ENCODE peak calls at places on chromosomes 6 and 20, in four cellular contexts. One of them, this sample, is unnamed.

GRCh38 chr6:49676671-49677281 is 36.6 kb downstream of the CRISP2 start:
- DNase-seq in HepG2: no peak
- DNase-seq in GM12878: no peak
- DNase-seq in K562: no peak
- DNase-seq in this sample: no peak

GRCh38 chr20:32387262-32387661 is 29.1 kb downstream of the ASXL1 start:
- DNase-seq in HepG2: no peak
- DNase-seq in GM12878: no peak
- DNase-seq in K562: no peak
- DNase-seq in this sample: no peak

GRCh38 chr20:60497298-60497697 is 539.1 kb downstream of the CDH26 start:
- DNase-seq in HepG2: no peak
- DNase-seq in GM12878: no peak
- DNase-seq in K562: no peak
- DNase-seq in this sample: no peak

GRCh38 chr20:58228484-58229197 is at the start of gene ANKRD60:
- DNase-seq in HepG2: no peak
- DNase-seq in GM12878: no peak
- DNase-seq in K562: peak
- DNase-seq in this sample: no peak

GRCh38 chr6:82616386-82617028 is 252.9 kb downstream of the TPBG start:
- DNase-seq in HepG2: no peak
- DNase-seq in GM12878: no peak
- DNase-seq in K562: no peak
- DNase-seq in this sample: peak

GRCh38 chr20:47774081-47774777 is 11.1 kb downstream of the SULF2 start:
- DNase-seq in HepG2: no peak
- DNase-seq in GM12878: no peak
- DNase-seq in K562: no peak
- DNase-seq in this sample: no peak

GRCh38 chr6:85673198-85674139 is 30.8 kb upstream of the SYNCRIP start:
- DNase-seq in HepG2: no peak
- DNase-seq in GM12878: no peak
- DNase-seq in K562: no peak
- DNase-seq in this sample: no peak

GRCh38 chr6:135088818-135089809 is 34.5 kb upstream of the HBS1L start:
- DNase-seq in HepG2: peak
- DNase-seq in GM12878: peak
- DNase-seq in K562: peak
- DNase-seq in this sample: peak

GRCh38 chr20:62876826-62877728 is 15.5 kb upstream of the TCFL5 start:
- DNase-seq in HepG2: no peak
- DNase-seq in GM12878: no peak
- DNase-seq in K562: no peak
- DNase-seq in this sample: no peak

GRCh38 chr6:28263946-28264345 is 3.0 kb upstream of the ZSCAN26 start:
- DNase-seq in HepG2: no peak
- DNase-seq in GM12878: no peak
- DNase-seq in K562: no peak
- DNase-seq in this sample: no peak

GRCh38 chr20:64257107-64257757 is 1.7 kb downstream of the PCMTD2 start:
- DNase-seq in HepG2: no peak
- DNase-seq in GM12878: no peak
- DNase-seq in K562: no peak
- DNase-seq in this sample: no peak

GRCh38 chr6:48933136-48933535 is 529.9 kb downstream of the MMUT start:
- DNase-seq in HepG2: no peak
- DNase-seq in GM12878: no peak
- DNase-seq in K562: no peak
- DNase-seq in this sample: no peak

GRCh38 chr6:15907914-15908518 is 220.9 kb upstream of the MYLIP start:
- DNase-seq in HepG2: no peak
- DNase-seq in GM12878: no peak
- DNase-seq in K562: peak
- DNase-seq in this sample: no peak

GRCh38 chr6:133646021-133646682 is 242.8 kb upstream of the TCF21 start:
- DNase-seq in HepG2: no peak
- DNase-seq in GM12878: no peak
- DNase-seq in K562: no peak
- DNase-seq in this sample: no peak

DNA sequence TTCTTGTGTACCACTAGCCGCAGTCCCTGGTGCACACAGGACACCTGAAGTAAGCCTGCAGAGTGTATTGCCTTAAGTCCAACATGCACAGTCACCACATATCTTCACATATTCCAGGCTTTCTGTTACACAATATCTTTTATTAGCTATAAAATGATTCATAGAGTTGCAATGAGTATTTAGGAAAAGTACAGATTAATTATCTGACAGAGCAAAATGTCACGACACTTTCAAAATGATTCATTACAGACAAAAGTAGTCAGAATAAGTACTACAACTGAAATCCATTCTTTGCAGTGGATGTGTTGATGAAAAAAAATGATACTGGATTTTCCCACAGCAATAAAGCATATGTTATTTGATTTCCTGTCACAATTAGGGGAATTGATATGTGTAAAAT is 199.5 kb upstream of the ASCC3 start:
- DNase-seq in HepG2: no peak
- DNase-seq in GM12878: no peak
- DNase-seq in K562: no peak
- DNase-seq in this sample: peak
- TF ChIP-seq USF2 in HepG2: no peak
- TF ChIP-seq USF2 in GM12878: no peak
- TF ChIP-seq USF2 in K562: no peak
- TF ChIP-seq USF2 in this sample: no peak

GRCh38 chr6:47357827-47358226 is 48.1 kb upstream of the TNFRSF21 start:
- DNase-seq in HepG2: no peak
- DNase-seq in GM12878: peak
- DNase-seq in K562: no peak
- DNase-seq in this sample: no peak

GRCh38 chr6:47355496-47355895 is 45.8 kb upstream of the TNFRSF21 start:
- DNase-seq in HepG2: no peak
- DNase-seq in GM12878: no peak
- DNase-seq in K562: no peak
- DNase-seq in this sample: no peak

GRCh38 chr6:47360388-47360787 is 50.7 kb upstream of the TNFRSF21 start:
- DNase-seq in HepG2: no peak
- DNase-seq in GM12878: peak
- DNase-seq in K562: no peak
- DNase-seq in this sample: no peak

GRCh38 chr6:47362857-47363461 is 53.3 kb upstream of the TNFRSF21 start:
- DNase-seq in HepG2: peak
- DNase-seq in GM12878: no peak
- DNase-seq in K562: no peak
- DNase-seq in this sample: peak

GRCh38 chr6:47358440-47359225 is 48.9 kb upstream of the TNFRSF21 start:
- DNase-seq in HepG2: no peak
- DNase-seq in GM12878: peak
- DNase-seq in K562: no peak
- DNase-seq in this sample: no peak
- TF ChIP-seq MYC in HepG2: no peak
- TF ChIP-seq MYC in GM12878: no peak
- TF ChIP-seq MYC in K562: no peak
- TF ChIP-seq MYC in this sample: no peak

GRCh38 chr6:104713982-104714381 is 145.7 kb downstream of the HACE1 start:
- DNase-seq in HepG2: no peak
- DNase-seq in GM12878: no peak
- DNase-seq in K562: no peak
- DNase-seq in this sample: no peak

GRCh38 chr6:104716858-104717257 is 142.9 kb downstream of the HACE1 start:
- DNase-seq in HepG2: no peak
- DNase-seq in GM12878: no peak
- DNase-seq in K562: no peak
- DNase-seq in this sample: no peak

GRCh38 chr6:104714796-104715195 is 144.9 kb downstream of the HACE1 start:
- DNase-seq in HepG2: no peak
- DNase-seq in GM12878: no peak
- DNase-seq in K562: no peak
- DNase-seq in this sample: no peak

DNA sequence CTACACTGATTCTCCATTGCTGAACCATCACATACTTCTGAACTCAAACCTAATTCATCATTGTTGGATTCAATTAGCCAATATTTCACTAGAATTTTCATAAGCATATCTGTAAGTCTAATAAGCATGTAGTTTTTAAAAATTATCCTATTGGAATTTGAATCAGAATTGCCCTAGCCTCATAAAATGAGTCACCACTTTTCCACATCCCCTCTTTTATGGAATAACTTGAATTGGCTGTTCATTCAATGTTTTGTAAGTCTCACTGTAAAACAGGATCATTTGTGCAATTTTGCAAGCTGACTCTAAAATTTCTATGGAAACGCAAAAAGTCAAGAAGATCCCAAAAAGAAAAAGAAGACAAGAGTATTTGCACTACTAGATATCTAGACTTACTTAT is 141.0 kb downstream of the HACE1 start:
- DNase-seq in HepG2: no peak
- DNase-seq in GM12878: no peak
- DNase-seq in K562: no peak
- DNase-seq in this sample: no peak
- TF ChIP-seq USF2 in HepG2: no peak
- TF ChIP-seq USF2 in GM12878: no peak
- TF ChIP-seq USF2 in K562: no peak
- TF ChIP-seq USF2 in this sample: no peak

GRCh38 chr6:73028893-73029450 is 196.3 kb downstream of the KHDC1L start:
- DNase-seq in HepG2: no peak
- DNase-seq in GM12878: no peak
- DNase-seq in K562: no peak
- DNase-seq in this sample: no peak
- TF ChIP-seq MYC in HepG2: no peak
- TF ChIP-seq MYC in GM12878: no peak
- TF ChIP-seq MYC in K562: no peak
- TF ChIP-seq MYC in this sample: no peak

DNA sequence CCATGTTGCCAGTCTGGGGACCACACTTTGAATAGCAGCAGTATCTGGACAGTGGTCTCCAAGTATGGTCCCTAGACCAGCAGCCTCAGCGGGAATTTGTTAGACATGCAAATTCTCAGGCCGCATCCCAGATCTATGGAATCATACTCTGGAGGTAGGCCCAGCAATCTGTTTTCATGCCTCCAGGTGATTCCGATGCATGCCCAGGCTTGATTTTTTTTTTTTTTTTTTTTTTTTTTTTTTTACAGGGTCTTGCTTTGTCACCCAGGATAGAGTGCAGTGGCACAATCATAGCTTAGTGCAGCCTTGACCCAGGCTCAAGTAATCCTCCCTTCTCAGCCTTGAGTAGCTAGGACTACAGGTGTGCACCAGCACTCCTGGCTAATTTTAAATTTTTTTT is 682 bp upstream of the SLA2 start:
- DNase-seq in HepG2: no peak
- DNase-seq in GM12878: no peak
- DNase-seq in K562: no peak
- DNase-seq in this sample: no peak
- TF ChIP-seq USF2 in HepG2: no peak
- TF ChIP-seq USF2 in GM12878: no peak
- TF ChIP-seq USF2 in K562: no peak
- TF ChIP-seq USF2 in this sample: no peak

GRCh38 chr20:3915691-3916090 is 26.5 kb downstream of the PANK2 start:
- DNase-seq in HepG2: no peak
- DNase-seq in GM12878: no peak
- DNase-seq in K562: no peak
- DNase-seq in this sample: no peak
- TF ChIP-seq MYC in HepG2: no peak
- TF ChIP-seq MYC in GM12878: no peak
- TF ChIP-seq MYC in K562: no peak
- TF ChIP-seq MYC in this sample: no peak

DNA sequence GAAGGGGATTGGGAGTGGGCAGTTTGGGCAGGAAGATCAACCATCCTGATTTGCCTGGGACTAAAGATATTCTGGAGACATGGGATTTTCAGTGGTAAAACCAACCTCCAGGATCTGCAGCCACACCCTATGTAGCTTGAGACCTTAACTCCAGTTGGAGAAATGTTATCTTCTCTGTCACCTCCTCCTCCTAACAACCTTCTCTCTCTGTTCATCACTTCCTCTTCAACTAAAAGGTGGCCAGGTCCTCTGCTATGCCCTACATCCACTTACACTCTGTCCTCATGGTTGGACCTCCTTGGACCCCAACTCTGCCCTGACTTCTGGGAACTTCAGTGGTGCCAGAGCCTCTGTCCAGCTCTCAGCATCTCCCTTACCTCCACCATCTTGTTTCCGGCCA is 42.0 kb upstream of the SLC9A8 start:
- DNase-seq in HepG2: no peak
- DNase-seq in GM12878: no peak
- DNase-seq in K562: no peak
- DNase-seq in this sample: no peak
- TF ChIP-seq USF2 in HepG2: no peak
- TF ChIP-seq USF2 in GM12878: no peak
- TF ChIP-seq USF2 in K562: no peak
- TF ChIP-seq USF2 in this sample: no peak